ENCODE peak calls at places on chromosomes 12 and 14, in four cellular contexts. U, S, F and A are unnamed samples. For H3K27me3, the result is how much of the 10 kb centered on the place peaks cover.

GRCh38 chr12:31866523-31866922 is 92.7 kb upstream of the RESF1 start:
- DNase-seq in U (no peak), S (no peak), F (no peak), A (no peak)

GRCh38 chr12:3035171-3035570 is 42.0 kb upstream of the TSPAN9 start:
- DNase-seq in U (no peak), S (no peak), F (no peak), A (no peak)

GRCh38 chr14:32980178-32980886 is 41.7 kb downstream of the NPAS3 start:
- DNase-seq in U (no peak), S (no peak), F (no peak), A (no peak)

GRCh38 chr12:112386726-112387125 is 4.5 kb upstream of the HECTD4 start:
- DNase-seq in U (peak), S (no peak), F (no peak), A (peak)

GRCh38 chr14:39381366-39381765 is 50.9 kb downstream of the FBXO33 start:
- DNase-seq in U (no peak), S (no peak), F (no peak), A (no peak)

GRCh38 chr14:51368721-51369163 is 128.7 kb downstream of the TMX1 start:
- DNase-seq in U (no peak), S (no peak), F (no peak), A (no peak)

GRCh38 chr12:53505555-53506449 is 1.5 kb downstream of the NPFF start:
- DNase-seq in U (no peak), S (no peak), F (no peak), A (no peak)

GRCh38 chr14:26702721-26703250 is 105.0 kb upstream of the NOVA1 start:
- DNase-seq in U (no peak), S (no peak), F (no peak), A (no peak)

GRCh38 chr12:55996715-55997534 is at the start of gene SUOX:
- DNase-seq in U (peak), S (peak), F (peak), A (peak)

GRCh38 chr14:37901978-37902377 is 305.7 kb upstream of the SSTR1 start:
- DNase-seq in U (no peak), S (no peak), F (no peak), A (no peak)

GRCh38 chr12:49093746-49094103 is 876 bp downstream of the DHH start:
- DNase-seq in U (no peak), S (no peak), F (no peak), A (peak)

GRCh38 chr12:120094485-120094884 is 22.1 kb downstream of the RAB35 start:
- DNase-seq in U (no peak), S (no peak), F (no peak), A (no peak)

GRCh38 chr12:107235600-107235999 is 142.3 kb upstream of the CRY1 start:
- DNase-seq in U (no peak), S (no peak), F (no peak), A (no peak)

GRCh38 chr12:25155031-25155576 is 39.9 kb downstream of the DNAI7 start:
- DNase-seq in U (peak), S (no peak), F (no peak), A (no peak)

GRCh38 chr14:68608235-68608962 is 184.5 kb downstream of the ZFP36L1 start:
- DNase-seq in U (no peak), S (no peak), F (no peak), A (no peak)

GRCh38 chr12:8661751-8662150 is 875 bp downstream of the MFAP5 start:
- DNase-seq in U (no peak), S (no peak), F (no peak), A (no peak)

GRCh38 chr12:98421336-98421735 is 94.1 kb upstream of the TMPO start:
- DNase-seq in U (no peak), S (no peak), F (no peak), A (no peak)

GRCh38 chr14:21086908-21087293 is 11.6 kb downstream of the ZNF219 start:
- DNase-seq in U (no peak), S (no peak), F (no peak), A (no peak)

GRCh38 chr12:43992856-43993255 is 157.0 kb downstream of the TMEM117 start:
- DNase-seq in U (no peak), S (no peak), F (no peak), A (no peak)

GRCh38 chr14:35400707-35401421 is 3.7 kb downstream of the NFKBIA start:
- DNase-seq in U (no peak), S (no peak), F (no peak), A (no peak)

GRCh38 chr12:3046441-3047200 is 30.6 kb upstream of the TSPAN9 start:
- DNase-seq in U (peak), S (no peak), F (peak), A (no peak)

GRCh38 chr12:116707751-116708150 is 30.1 kb downstream of the SPRING1 start:
- DNase-seq in U (no peak), S (no peak), F (no peak), A (no peak)

GRCh38 chr12:78060186-78060585 is 229.5 kb downstream of the NAV3 start:
- DNase-seq in U (no peak), S (no peak), F (no peak), A (no peak)

GRCh38 chr14:70045715-70046535 is 142.8 kb downstream of the SLC8A3 start:
- DNase-seq in U (peak), S (peak), F (peak), A (peak)

GRCh38 chr12:3832738-3833137 is 40.5 kb downstream of the PARP11 start:
- DNase-seq in U (no peak), S (no peak), F (no peak), A (no peak)

GRCh38 chr12:110750784-110751461 is 8.2 kb upstream of the PPP1CC start:
- DNase-seq in U (no peak), S (no peak), F (no peak), A (no peak)

GRCh38 chr12:22121224-22121623 is 75.2 kb downstream of the CMAS start:
- DNase-seq in U (no peak), S (no peak), F (peak), A (peak)

GRCh38 chr14:59337151-59337611 is 128.0 kb downstream of the GPR135 start:
- DNase-seq in U (no peak), S (no peak), F (no peak), A (no peak)

GRCh38 chr14:91360490-91361235 is 57.0 kb downstream of the CCDC88C start:
- DNase-seq in U (no peak), S (no peak), F (no peak), A (no peak)

GRCh38 chr14:24885410-24885913 is 164.5 kb downstream of the STXBP6 start:
- DNase-seq in U (no peak), S (no peak), F (no peak), A (no peak)

GRCh38 chr12:109804820-109805761 is 28.1 kb downstream of the TRPV4 start:
- DNase-seq in U (peak), S (peak), F (peak), A (peak)

GRCh38 chr12:38880288-38880687 is 25.1 kb downstream of the CPNE8 start:
- DNase-seq in U (no peak), S (no peak), F (no peak), A (no peak)

GRCh38 chr14:104140213-104140462 is 1.8 kb downstream of the KIF26A start:
- DNase-seq in U (no peak), S (peak), F (no peak), A (peak)

GRCh38 chr12:51240971-51241370 is 2.3 kb downstream of the DAZAP2 start:
- DNase-seq in U (no peak), S (no peak), F (no peak), A (no peak)

GRCh38 chr12:50057896-50058670 is 687 bp downstream of the ASIC1 start:
- DNase-seq in U (peak), S (peak), F (no peak), A (no peak)

GRCh38 chr14:96265387-96265786 is 9.4 kb downstream of the BDKRB1 start:
- DNase-seq in U (no peak), S (no peak), F (no peak), A (no peak)

GRCh38 chr12:3294481-3294911 is 196.5 kb upstream of the PRMT8 start:
- DNase-seq in U (no peak), S (no peak), F (no peak), A (no peak)

GRCh38 chr12:108856428-108857157 is 790 bp downstream of the SSH1 start:
- DNase-seq in U (peak), S (peak), F (peak), A (no peak)

GRCh38 chr12:29693962-29694361 is 89.8 kb downstream of the TMTC1 start:
- DNase-seq in U (no peak), S (no peak), F (no peak), A (no peak)

GRCh38 chr12:100348657-100349454 is 8.0 kb upstream of the SLC17A8 start:
- DNase-seq in U (no peak), S (no peak), F (no peak), A (no peak)
- TF ChIP-seq CTCF in U (peak), S (peak), F (peak), A (no peak)

DNA sequence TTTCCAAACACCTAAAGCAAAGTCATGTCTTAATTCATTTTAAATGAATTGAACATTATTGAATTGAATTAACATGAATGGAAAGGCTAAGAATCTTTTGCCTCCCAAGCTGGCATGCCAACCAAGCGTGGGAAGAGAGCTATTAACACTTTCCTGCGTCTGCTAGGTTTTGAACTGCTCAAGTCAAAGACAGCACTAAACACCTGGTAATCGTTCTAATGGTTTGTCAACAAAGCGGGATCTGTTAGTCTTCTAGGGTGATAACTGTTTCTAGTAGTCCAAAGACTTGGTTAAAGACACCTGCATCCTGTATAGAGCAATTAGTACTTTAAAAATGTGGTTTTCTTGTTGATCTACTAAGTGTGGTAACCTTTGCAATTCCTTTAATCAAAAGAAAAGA is 164.2 kb upstream of the HMGA2 start:
- DNase-seq in U (no peak), S (no peak), F (no peak), A (no peak)
- H3K27ac ChIP-seq in U (no peak), S (no peak), F (no peak), A (no peak)

GRCh38 chr12:105156260-105156659 is 48.7 kb downstream of the WASHC4 start:
- DNase-seq in U (no peak), S (no peak), F (no peak), A (no peak)
- H3K27me3 ChIP-seq in U (under half), S (under half), F (under half), A (under half)

GRCh38 chr14:92987713-92988510 is 65.0 kb downstream of the CHGA start:
- DNase-seq in U (no peak), S (no peak), F (no peak), A (no peak)
- TF ChIP-seq CTCF in U (no peak), S (no peak), F (no peak), A (no peak)

GRCh38 chr14:54594531-54594930 is 27.6 kb downstream of the SAMD4A start:
- DNase-seq in U (no peak), S (no peak), F (no peak), A (no peak)
- H3K27ac ChIP-seq in U (no peak), S (no peak), F (no peak), A (no peak)

DNA sequence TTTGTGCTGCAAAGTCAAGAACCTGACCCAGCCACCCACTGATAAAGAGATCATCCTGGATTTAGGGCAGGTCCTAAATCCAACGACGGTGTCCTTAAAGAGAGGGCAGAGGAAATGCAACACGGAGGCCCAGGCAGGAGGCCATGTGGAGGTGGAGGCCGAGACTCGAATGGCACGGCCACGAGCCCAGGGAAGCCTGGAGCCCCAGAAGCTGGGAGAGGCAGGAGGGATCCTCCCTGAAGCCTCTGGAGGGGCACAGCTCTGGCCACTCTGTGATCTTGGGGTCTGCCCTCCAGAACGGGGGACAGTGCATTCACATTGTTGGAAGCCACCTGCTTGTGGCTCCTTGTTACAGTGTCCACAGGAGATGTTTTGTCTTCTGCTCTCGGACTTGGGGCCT is 63.0 kb downstream of the GALNT9 start:
- DNase-seq in U (no peak), S (no peak), F (no peak), A (no peak)
- H3K27me3 ChIP-seq in U (half or more), S (under half), F (half or more), A (under half)

DNA sequence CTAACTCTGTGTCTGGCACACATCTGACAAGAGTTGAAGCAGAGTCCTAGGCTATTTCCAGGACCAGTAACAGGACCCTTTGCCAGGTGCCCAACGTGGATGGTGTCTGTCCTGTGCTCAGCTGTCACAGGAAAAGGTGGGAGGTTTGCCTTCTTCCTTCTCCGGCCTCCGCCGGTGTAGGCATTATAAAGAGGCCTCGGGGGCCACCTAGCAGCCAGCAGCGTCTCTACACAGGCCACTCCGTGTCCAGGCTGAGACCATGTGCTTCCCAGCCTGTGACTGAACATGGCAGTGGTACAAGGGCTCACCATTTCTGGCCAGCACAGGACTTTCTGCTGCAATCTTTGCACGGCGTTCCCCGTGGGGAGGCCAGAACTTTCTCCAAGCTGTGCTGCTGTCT is 60.7 kb upstream of the GPATCH2L start:
- DNase-seq in U (peak), S (no peak), F (peak), A (peak)
- TF ChIP-seq CTCF in U (peak), S (no peak), F (no peak), A (peak)

GRCh38 chr12:122001379-122002209 is 20.1 kb upstream of the BCL7A start:
- DNase-seq in U (no peak), S (no peak), F (no peak), A (peak)
- H3K27ac ChIP-seq in U (no peak), S (no peak), F (no peak), A (peak)

GRCh38 chr14:105484069-105484996 is 2.4 kb upstream of the CRIP1 start:
- DNase-seq in U (no peak), S (no peak), F (peak), A (no peak)
- H3K27me3 ChIP-seq in U (under half), S (under half), F (under half), A (under half)

DNA sequence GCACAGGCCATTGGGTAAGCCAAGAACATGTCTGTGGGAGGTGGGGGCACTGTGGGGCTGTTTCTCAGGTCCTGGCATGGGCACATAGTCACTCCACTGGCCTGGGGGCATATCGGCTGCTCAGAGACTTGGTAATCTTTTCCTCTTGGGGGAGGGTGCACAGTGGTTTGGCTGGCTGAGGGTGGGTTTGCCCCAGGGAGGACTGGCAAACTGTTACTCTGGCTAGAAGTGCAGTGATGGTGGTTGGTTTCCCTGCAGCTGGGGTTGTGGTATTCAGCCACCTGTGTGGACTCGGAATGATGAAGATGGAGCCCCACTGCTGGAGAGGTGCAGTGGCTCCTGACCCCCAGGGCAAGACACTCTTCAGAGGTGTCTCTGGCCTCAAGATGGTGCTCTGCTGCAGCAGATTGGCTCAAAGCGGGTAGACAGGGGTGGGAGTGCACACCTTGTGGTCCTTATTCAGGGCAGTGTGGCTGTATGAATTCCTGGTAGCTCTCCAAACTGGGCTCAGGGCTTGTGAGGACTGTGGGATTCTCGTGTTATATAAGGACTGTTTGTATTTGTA is 74.1 kb upstream of the DDHD1 start:
- DNase-seq in U (no peak), S (no peak), F (no peak), A (no peak)
- TF ChIP-seq CTCF in U (no peak), S (no peak), F (no peak), A (no peak)